ENCODE peak calls at places on chromosomes 12 and 14, in nine cellular contexts. One of them, this sample, is unnamed.

GRCh38 chr12:15541996-15542631 is 219.8 kb downstream of the PTPRO start:
- DNase-seq in uterus: no peak
- DNase-seq in T-helper 9 cell: no peak
- DNase-seq in naive thymus-derived CD8-positive, alpha-beta T cell: no peak
- DNase-seq in Calu3: no peak
- DNase-seq in mucosa of gallbladder: no peak
- DNase-seq in amniotic stem cell: no peak
- DNase-seq in ovary: no peak
- DNase-seq in heart left ventricle: no peak
- DNase-seq in this sample: no peak

GRCh38 chr12:57519758-57520007 is 631 bp downstream of the DDIT3 start:
- DNase-seq in amniotic stem cell: no peak
- DNase-seq in mucosa of gallbladder: no peak
- DNase-seq in ovary: no peak
- DNase-seq in Calu3: no peak
- DNase-seq in naive thymus-derived CD8-positive, alpha-beta T cell: peak
- DNase-seq in uterus: no peak
- DNase-seq in heart left ventricle: no peak
- DNase-seq in T-helper 9 cell: no peak
- DNase-seq in this sample: no peak

GRCh38 chr12:95164656-95165055 is 52.6 kb downstream of the FGD6 start:
- DNase-seq in mucosa of gallbladder: no peak
- DNase-seq in Calu3: no peak
- DNase-seq in naive thymus-derived CD8-positive, alpha-beta T cell: no peak
- DNase-seq in ovary: no peak
- DNase-seq in T-helper 9 cell: no peak
- DNase-seq in amniotic stem cell: no peak
- DNase-seq in uterus: no peak
- DNase-seq in heart left ventricle: no peak
- DNase-seq in this sample: no peak

GRCh38 chr14:102325791-102326345 is 6.3 kb downstream of the ZNF839 start:
- DNase-seq in Calu3: no peak
- DNase-seq in uterus: no peak
- DNase-seq in naive thymus-derived CD8-positive, alpha-beta T cell: no peak
- DNase-seq in T-helper 9 cell: no peak
- DNase-seq in ovary: no peak
- DNase-seq in amniotic stem cell: no peak
- DNase-seq in heart left ventricle: no peak
- DNase-seq in mucosa of gallbladder: no peak
- DNase-seq in this sample: no peak

GRCh38 chr12:112046003-112046402 is 32.8 kb downstream of the ERP29 start:
- DNase-seq in T-helper 9 cell: no peak
- DNase-seq in mucosa of gallbladder: no peak
- DNase-seq in uterus: no peak
- DNase-seq in amniotic stem cell: no peak
- DNase-seq in ovary: no peak
- DNase-seq in naive thymus-derived CD8-positive, alpha-beta T cell: no peak
- DNase-seq in heart left ventricle: no peak
- DNase-seq in Calu3: no peak
- DNase-seq in this sample: no peak

GRCh38 chr14:63896278-63896720 is 43.5 kb downstream of the SYNE2 start:
- DNase-seq in uterus: peak
- DNase-seq in ovary: peak
- DNase-seq in mucosa of gallbladder: peak
- DNase-seq in heart left ventricle: peak
- DNase-seq in amniotic stem cell: no peak
- DNase-seq in T-helper 9 cell: no peak
- DNase-seq in naive thymus-derived CD8-positive, alpha-beta T cell: no peak
- DNase-seq in Calu3: peak
- DNase-seq in this sample: peak

GRCh38 chr12:26929590-26929989 is 8.2 kb downstream of the INTS13 start:
- DNase-seq in mucosa of gallbladder: no peak
- DNase-seq in Calu3: no peak
- DNase-seq in naive thymus-derived CD8-positive, alpha-beta T cell: no peak
- DNase-seq in amniotic stem cell: no peak
- DNase-seq in T-helper 9 cell: no peak
- DNase-seq in ovary: no peak
- DNase-seq in heart left ventricle: no peak
- DNase-seq in uterus: no peak
- DNase-seq in this sample: no peak

GRCh38 chr12:48795550-48796455 is 6.9 kb upstream of the ADCY6 start:
- DNase-seq in naive thymus-derived CD8-positive, alpha-beta T cell: peak
- DNase-seq in T-helper 9 cell: peak
- DNase-seq in Calu3: peak
- DNase-seq in amniotic stem cell: peak
- DNase-seq in mucosa of gallbladder: peak
- DNase-seq in heart left ventricle: peak
- DNase-seq in uterus: peak
- DNase-seq in ovary: peak
- DNase-seq in this sample: peak

GRCh38 chr12:98296462-98297079 is 218.8 kb upstream of the TMPO start:
- DNase-seq in ovary: no peak
- DNase-seq in mucosa of gallbladder: no peak
- DNase-seq in amniotic stem cell: no peak
- DNase-seq in Calu3: peak
- DNase-seq in naive thymus-derived CD8-positive, alpha-beta T cell: no peak
- DNase-seq in heart left ventricle: no peak
- DNase-seq in T-helper 9 cell: no peak
- DNase-seq in uterus: no peak
- DNase-seq in this sample: no peak

GRCh38 chr14:73289729-73290128 is 52.4 kb downstream of the PAPLN start:
- DNase-seq in naive thymus-derived CD8-positive, alpha-beta T cell: no peak
- DNase-seq in Calu3: no peak
- DNase-seq in uterus: no peak
- DNase-seq in heart left ventricle: no peak
- DNase-seq in T-helper 9 cell: no peak
- DNase-seq in amniotic stem cell: no peak
- DNase-seq in mucosa of gallbladder: no peak
- DNase-seq in ovary: no peak
- DNase-seq in this sample: no peak

GRCh38 chr12:123601602-123602489 is at the start of gene DDX55:
- DNase-seq in naive thymus-derived CD8-positive, alpha-beta T cell: peak
- DNase-seq in ovary: peak
- DNase-seq in mucosa of gallbladder: peak
- DNase-seq in T-helper 9 cell: peak
- DNase-seq in uterus: peak
- DNase-seq in Calu3: peak
- DNase-seq in amniotic stem cell: peak
- DNase-seq in heart left ventricle: peak
- DNase-seq in this sample: peak